ENCODE peak calls at places on chromosomes 11 and 22, in ten cellular contexts. One of them, this sample, is unnamed.

GRCh38 chr11:58928082-58928574 is 11.2 kb upstream of the GLYATL1 start:
- DNase-seq in mesothelial cell of epicardium: no peak
- DNase-seq in astrocyte of the spinal cord: no peak
- DNase-seq in type B pancreatic cell: no peak
- DNase-seq in coronary artery: no peak
- DNase-seq in AG09309: no peak
- DNase-seq in pancreas: no peak
- DNase-seq in cardiac fibroblast: no peak
- DNase-seq in fibroblast of the aortic adventitia: peak; percentile 25
- DNase-seq in spleen: no peak
- DNase-seq in this sample: no peak

GRCh38 chr11:127485541-127485940 is 485.0 kb upstream of the KIRREL3 start:
- DNase-seq in mesothelial cell of epicardium: no peak
- DNase-seq in astrocyte of the spinal cord: peak; percentile 56
- DNase-seq in type B pancreatic cell: no peak
- DNase-seq in coronary artery: no peak
- DNase-seq in AG09309: no peak
- DNase-seq in pancreas: no peak
- DNase-seq in cardiac fibroblast: no peak
- DNase-seq in fibroblast of the aortic adventitia: no peak
- DNase-seq in spleen: no peak
- DNase-seq in this sample: no peak

GRCh38 chr11:61429346-61429690 is 457 bp downstream of the CPSF7 start:
- DNase-seq in mesothelial cell of epicardium: peak; percentile 43
- DNase-seq in astrocyte of the spinal cord: peak; percentile 50
- DNase-seq in type B pancreatic cell: peak; percentile 83
- DNase-seq in coronary artery: peak; percentile 79
- DNase-seq in AG09309: no peak
- DNase-seq in pancreas: no peak
- DNase-seq in cardiac fibroblast: peak; percentile 68
- DNase-seq in fibroblast of the aortic adventitia: peak; percentile 52
- DNase-seq in spleen: peak; percentile 92
- DNase-seq in this sample: peak; percentile 78

GRCh38 chr11:75383246-75383645 is 16.1 kb upstream of the RPS3 start:
- DNase-seq in mesothelial cell of epicardium: no peak
- DNase-seq in astrocyte of the spinal cord: no peak
- DNase-seq in type B pancreatic cell: no peak
- DNase-seq in coronary artery: no peak
- DNase-seq in AG09309: no peak
- DNase-seq in pancreas: no peak
- DNase-seq in cardiac fibroblast: no peak
- DNase-seq in fibroblast of the aortic adventitia: no peak
- DNase-seq in spleen: peak; percentile 79
- DNase-seq in this sample: no peak

GRCh38 chr11:56333156-56333555 is 12.7 kb upstream of the OR8K1 start:
- DNase-seq in mesothelial cell of epicardium: no peak
- DNase-seq in astrocyte of the spinal cord: no peak
- DNase-seq in type B pancreatic cell: no peak
- DNase-seq in coronary artery: no peak
- DNase-seq in AG09309: no peak
- DNase-seq in pancreas: no peak
- DNase-seq in cardiac fibroblast: no peak
- DNase-seq in fibroblast of the aortic adventitia: no peak
- DNase-seq in spleen: no peak
- DNase-seq in this sample: no peak

GRCh38 chr22:17783317-17783716 is 9.0 kb upstream of the BID start:
- DNase-seq in mesothelial cell of epicardium: no peak
- DNase-seq in astrocyte of the spinal cord: no peak
- DNase-seq in type B pancreatic cell: no peak
- DNase-seq in coronary artery: no peak
- DNase-seq in AG09309: no peak
- DNase-seq in pancreas: no peak
- DNase-seq in cardiac fibroblast: peak; percentile 24
- DNase-seq in fibroblast of the aortic adventitia: peak; percentile 35
- DNase-seq in spleen: no peak
- DNase-seq in this sample: no peak

GRCh38 chr22:24942301-24942700 is 4.2 kb downstream of the LHFPL7 start:
- DNase-seq in mesothelial cell of epicardium: no peak
- DNase-seq in astrocyte of the spinal cord: no peak
- DNase-seq in type B pancreatic cell: no peak
- DNase-seq in coronary artery: no peak
- DNase-seq in AG09309: no peak
- DNase-seq in pancreas: peak; percentile 78
- DNase-seq in cardiac fibroblast: no peak
- DNase-seq in fibroblast of the aortic adventitia: no peak
- DNase-seq in spleen: no peak
- DNase-seq in this sample: no peak

GRCh38 chr22:32684148-32684821 is 117.2 kb upstream of the TIMP3 start:
- DNase-seq in mesothelial cell of epicardium: no peak
- DNase-seq in astrocyte of the spinal cord: no peak
- DNase-seq in type B pancreatic cell: no peak
- DNase-seq in coronary artery: no peak
- DNase-seq in AG09309: no peak
- DNase-seq in pancreas: no peak
- DNase-seq in cardiac fibroblast: peak; percentile 50
- DNase-seq in fibroblast of the aortic adventitia: no peak
- DNase-seq in spleen: no peak
- DNase-seq in this sample: no peak

GRCh38 chr11:1820463-1821325 is 14.1 kb upstream of the SYT8 start:
- DNase-seq in mesothelial cell of epicardium: no peak
- DNase-seq in astrocyte of the spinal cord: no peak
- DNase-seq in type B pancreatic cell: no peak
- DNase-seq in coronary artery: no peak
- DNase-seq in AG09309: peak; percentile 20
- DNase-seq in pancreas: no peak
- DNase-seq in cardiac fibroblast: peak; percentile 73
- DNase-seq in fibroblast of the aortic adventitia: peak; percentile 63
- DNase-seq in spleen: no peak
- DNase-seq in this sample: no peak

GRCh38 chr22:28983788-28984441 is 77.7 kb downstream of the C22orf31 start:
- DNase-seq in mesothelial cell of epicardium: no peak
- DNase-seq in astrocyte of the spinal cord: no peak
- DNase-seq in type B pancreatic cell: no peak
- DNase-seq in coronary artery: no peak
- DNase-seq in AG09309: no peak
- DNase-seq in pancreas: no peak
- DNase-seq in cardiac fibroblast: peak; percentile 34
- DNase-seq in fibroblast of the aortic adventitia: peak; percentile 40
- DNase-seq in spleen: no peak
- DNase-seq in this sample: no peak

GRCh38 chr11:116927163-116927772 is 89.8 kb upstream of the APOA1 start:
- DNase-seq in mesothelial cell of epicardium: no peak
- DNase-seq in astrocyte of the spinal cord: no peak
- DNase-seq in type B pancreatic cell: no peak
- DNase-seq in coronary artery: no peak
- DNase-seq in AG09309: no peak
- DNase-seq in pancreas: no peak
- DNase-seq in cardiac fibroblast: no peak
- DNase-seq in fibroblast of the aortic adventitia: no peak
- DNase-seq in spleen: no peak
- DNase-seq in this sample: no peak

GRCh38 chr11:61963282-61964057 is 4.0 kb downstream of the FTH1 start:
- DNase-seq in mesothelial cell of epicardium: no peak
- DNase-seq in astrocyte of the spinal cord: no peak
- DNase-seq in type B pancreatic cell: no peak
- DNase-seq in coronary artery: no peak
- DNase-seq in AG09309: no peak
- DNase-seq in pancreas: no peak
- DNase-seq in cardiac fibroblast: peak; percentile 91
- DNase-seq in fibroblast of the aortic adventitia: no peak
- DNase-seq in spleen: peak; percentile 65
- DNase-seq in this sample: no peak

DNA sequence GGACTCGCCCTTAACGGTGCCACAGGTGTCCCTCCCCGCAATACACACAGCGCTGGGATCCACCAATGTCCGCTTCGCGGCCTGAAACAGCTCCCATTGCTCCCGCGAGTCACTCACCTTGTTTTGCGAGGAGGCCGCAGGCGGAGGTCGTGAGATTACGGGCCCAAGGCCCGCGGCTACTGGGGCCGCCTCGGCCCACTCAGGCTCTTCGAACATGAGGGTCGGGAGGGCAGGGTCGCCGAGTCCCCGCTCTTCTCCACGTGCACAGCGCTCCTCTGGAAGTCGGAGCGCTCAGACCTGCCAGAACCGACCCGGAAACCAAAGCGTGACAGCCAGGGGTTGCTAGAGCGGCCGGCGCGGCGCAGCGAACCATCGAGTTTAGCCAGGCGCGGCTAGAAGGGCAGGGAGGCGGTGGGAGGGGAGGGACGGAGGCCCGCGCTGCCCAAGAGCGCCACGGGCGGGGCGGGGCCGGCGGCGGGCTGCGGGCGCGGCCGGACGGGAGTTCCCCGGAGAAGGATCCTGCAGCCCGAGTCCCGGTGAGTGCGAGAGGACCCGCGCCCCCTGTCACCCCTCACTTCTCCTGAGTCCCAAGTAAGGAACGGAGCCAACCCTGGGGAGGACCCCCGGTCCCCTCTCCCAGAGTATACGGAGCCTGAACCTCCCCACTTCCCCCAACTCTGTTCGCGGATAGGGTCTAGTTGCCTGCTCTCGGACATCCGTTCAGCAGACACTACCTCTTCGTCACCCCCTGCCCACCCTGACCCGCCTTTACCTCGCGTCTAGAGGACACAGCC is at the start of the genes ILK and RRP8:
- DNase-seq in mesothelial cell of epicardium: peak; percentile 73
- DNase-seq in astrocyte of the spinal cord: peak; percentile 92
- DNase-seq in type B pancreatic cell: peak; percentile 92
- DNase-seq in coronary artery: peak; percentile 95
- DNase-seq in AG09309: peak; percentile 34
- DNase-seq in pancreas: peak; percentile 90
- DNase-seq in cardiac fibroblast: peak; percentile 93
- DNase-seq in fibroblast of the aortic adventitia: peak; percentile 85
- DNase-seq in spleen: peak; percentile 99
- DNase-seq in this sample: peak; percentile 94
- TF ChIP-seq CTCF in mesothelial cell of epicardium: no peak
- TF ChIP-seq CTCF in astrocyte of the spinal cord: no peak
- TF ChIP-seq CTCF in type B pancreatic cell: no peak
- TF ChIP-seq CTCF in coronary artery: no peak
- TF ChIP-seq CTCF in AG09309: peak; percentile 29
- TF ChIP-seq CTCF in pancreas: no peak
- TF ChIP-seq CTCF in cardiac fibroblast: peak; percentile 18
- TF ChIP-seq CTCF in fibroblast of the aortic adventitia: peak; percentile 28
- TF ChIP-seq CTCF in spleen: peak; percentile 45
- TF ChIP-seq CTCF in this sample: no peak

DNA sequence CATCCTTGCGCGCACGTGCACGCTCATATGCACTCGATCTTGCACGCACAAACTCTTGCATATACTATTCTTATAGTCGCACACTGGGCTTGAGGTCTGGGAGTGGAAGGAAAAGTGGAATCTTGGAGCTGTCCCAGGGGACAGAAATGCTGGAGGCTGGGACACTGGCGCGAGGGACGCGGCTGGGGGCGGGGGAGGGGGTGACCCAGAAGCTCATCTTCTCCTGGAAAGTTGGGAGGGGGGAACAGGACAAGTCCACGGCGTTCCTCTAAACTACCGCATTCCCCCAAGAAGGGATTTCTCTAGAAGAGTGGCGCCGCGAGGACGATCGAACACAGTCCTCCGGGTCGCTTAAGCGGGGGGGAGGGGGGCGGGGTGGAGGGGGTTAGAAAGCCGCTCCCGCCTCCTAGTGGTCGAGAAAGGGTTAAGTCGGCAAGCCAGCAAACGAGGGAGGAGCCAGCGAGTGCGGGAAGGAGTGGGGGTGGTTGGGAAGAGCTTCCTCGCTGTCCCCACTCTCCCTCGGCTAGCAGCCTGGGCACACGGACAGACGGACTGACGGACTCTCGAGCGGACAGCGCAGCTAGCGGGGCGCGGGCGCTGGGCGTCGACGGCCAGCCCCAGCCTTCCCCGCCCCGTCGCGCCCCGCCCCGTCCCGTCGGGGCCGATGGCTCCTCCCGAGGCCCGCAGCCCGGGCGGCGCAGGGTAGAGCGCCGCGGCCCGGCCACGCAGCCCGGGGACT is at the start of gene RTN4RL2:
- DNase-seq in mesothelial cell of epicardium: no peak
- DNase-seq in astrocyte of the spinal cord: peak; percentile 20
- DNase-seq in type B pancreatic cell: no peak
- DNase-seq in coronary artery: no peak
- DNase-seq in AG09309: no peak
- DNase-seq in pancreas: peak; percentile 40
- DNase-seq in cardiac fibroblast: peak; percentile 58
- DNase-seq in fibroblast of the aortic adventitia: peak; percentile 26
- DNase-seq in spleen: peak; percentile 86
- DNase-seq in this sample: peak; percentile 81
- TF ChIP-seq CTCF in mesothelial cell of epicardium: peak; percentile 51
- TF ChIP-seq CTCF in astrocyte of the spinal cord: peak; percentile 19
- TF ChIP-seq CTCF in type B pancreatic cell: peak; percentile 68
- TF ChIP-seq CTCF in coronary artery: no peak
- TF ChIP-seq CTCF in AG09309: no peak
- TF ChIP-seq CTCF in pancreas: no peak
- TF ChIP-seq CTCF in cardiac fibroblast: no peak
- TF ChIP-seq CTCF in fibroblast of the aortic adventitia: peak; percentile 22
- TF ChIP-seq CTCF in spleen: no peak
- TF ChIP-seq CTCF in this sample: peak; percentile 45

DNA sequence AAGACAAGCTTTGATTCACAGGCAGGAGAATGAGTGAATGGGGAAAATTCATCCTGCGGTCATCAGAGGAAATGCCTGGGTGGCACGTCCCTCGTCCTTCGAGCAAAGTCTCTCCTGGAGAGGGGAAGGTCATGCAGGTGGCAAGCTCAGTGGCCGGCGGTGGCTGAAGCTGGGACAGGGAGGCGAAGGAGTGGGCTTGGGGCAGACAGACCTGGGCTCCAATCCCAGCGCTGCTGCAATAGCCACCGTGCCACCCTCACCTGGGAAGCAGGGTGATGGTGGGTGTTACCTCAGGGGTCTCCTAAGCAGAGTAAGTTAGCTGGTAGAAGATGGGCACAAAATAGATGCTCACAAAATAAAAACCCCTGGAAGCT is 22.4 kb upstream of the CACNG2 start:
- DNase-seq in mesothelial cell of epicardium: no peak
- DNase-seq in astrocyte of the spinal cord: no peak
- DNase-seq in type B pancreatic cell: peak; percentile 49
- DNase-seq in coronary artery: peak; percentile 11
- DNase-seq in AG09309: no peak
- DNase-seq in pancreas: no peak
- DNase-seq in cardiac fibroblast: no peak
- DNase-seq in fibroblast of the aortic adventitia: no peak
- DNase-seq in spleen: no peak
- DNase-seq in this sample: no peak
- TF ChIP-seq CTCF in mesothelial cell of epicardium: no peak
- TF ChIP-seq CTCF in astrocyte of the spinal cord: no peak
- TF ChIP-seq CTCF in type B pancreatic cell: no peak
- TF ChIP-seq CTCF in coronary artery: no peak
- TF ChIP-seq CTCF in AG09309: no peak
- TF ChIP-seq CTCF in pancreas: no peak
- TF ChIP-seq CTCF in cardiac fibroblast: no peak
- TF ChIP-seq CTCF in fibroblast of the aortic adventitia: no peak
- TF ChIP-seq CTCF in spleen: no peak
- TF ChIP-seq CTCF in this sample: no peak

DNA sequence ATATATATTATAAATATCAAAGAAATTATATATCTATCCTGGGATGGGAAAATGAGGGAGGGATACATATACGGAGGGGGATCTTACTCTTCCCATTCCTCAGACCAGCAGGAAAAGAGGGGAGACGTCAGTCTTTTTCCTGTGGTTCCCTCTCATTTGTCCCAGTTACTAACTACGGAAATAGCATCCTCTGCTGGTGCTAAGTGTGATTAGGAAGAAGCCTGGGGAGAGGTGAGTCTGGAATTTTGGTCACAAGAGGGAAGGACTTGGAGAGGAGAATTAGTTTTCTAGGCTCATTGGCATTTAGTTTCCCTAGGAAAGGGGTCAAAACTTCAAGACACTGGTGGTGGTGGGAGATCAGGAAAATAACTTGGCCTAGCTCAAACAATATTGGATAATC is 11.6 kb downstream of the MED19 start:
- DNase-seq in mesothelial cell of epicardium: no peak
- DNase-seq in astrocyte of the spinal cord: no peak
- DNase-seq in type B pancreatic cell: no peak
- DNase-seq in coronary artery: no peak
- DNase-seq in AG09309: no peak
- DNase-seq in pancreas: no peak
- DNase-seq in cardiac fibroblast: no peak
- DNase-seq in fibroblast of the aortic adventitia: no peak
- DNase-seq in spleen: no peak
- DNase-seq in this sample: peak; percentile 11
- TF ChIP-seq CTCF in mesothelial cell of epicardium: no peak
- TF ChIP-seq CTCF in astrocyte of the spinal cord: no peak
- TF ChIP-seq CTCF in type B pancreatic cell: no peak
- TF ChIP-seq CTCF in coronary artery: no peak
- TF ChIP-seq CTCF in AG09309: no peak
- TF ChIP-seq CTCF in pancreas: no peak
- TF ChIP-seq CTCF in cardiac fibroblast: no peak
- TF ChIP-seq CTCF in fibroblast of the aortic adventitia: peak; percentile 18
- TF ChIP-seq CTCF in spleen: no peak
- TF ChIP-seq CTCF in this sample: no peak